ENCODE peak calls at places on chromosomes 2 and 18, in four cellular contexts. One of them, this sample, is unnamed.

GRCh38 chr2:176018708-176019107 is 16.6 kb upstream of the LNPK start:
- DNase-seq in mammary epithelial cell: peak
- DNase-seq in NB4: peak
- DNase-seq in right atrium auricular region: no peak
- DNase-seq in this sample: no peak

GRCh38 chr2:168233726-168234406 is 13.5 kb downstream of the STK39 start:
- DNase-seq in mammary epithelial cell: no peak
- DNase-seq in NB4: no peak
- DNase-seq in right atrium auricular region: no peak
- DNase-seq in this sample: no peak

GRCh38 chr2:238339814-238340213 is 19.5 kb downstream of the TRAF3IP1 start:
- DNase-seq in mammary epithelial cell: no peak
- DNase-seq in NB4: peak
- DNase-seq in right atrium auricular region: no peak
- DNase-seq in this sample: no peak

GRCh38 chr2:237280235-237280634 is 133.7 kb downstream of the COL6A3 start:
- DNase-seq in mammary epithelial cell: no peak
- DNase-seq in NB4: no peak
- DNase-seq in right atrium auricular region: no peak
- DNase-seq in this sample: no peak

GRCh38 chr18:68874361-68874760 is 76.5 kb downstream of the CCDC102B start:
- DNase-seq in mammary epithelial cell: no peak
- DNase-seq in NB4: no peak
- DNase-seq in right atrium auricular region: no peak
- DNase-seq in this sample: no peak

GRCh38 chr2:18123577-18123976 is 245.1 kb downstream of the KCNS3 start:
- DNase-seq in mammary epithelial cell: no peak
- DNase-seq in NB4: no peak
- DNase-seq in right atrium auricular region: no peak
- DNase-seq in this sample: no peak

GRCh38 chr2:101124061-101124460 is 27.1 kb downstream of the TBC1D8 start:
- DNase-seq in mammary epithelial cell: peak
- DNase-seq in NB4: no peak
- DNase-seq in right atrium auricular region: no peak
- DNase-seq in this sample: no peak

GRCh38 chr2:169768262-169768995 is 30.2 kb upstream of the SSB start:
- DNase-seq in mammary epithelial cell: no peak
- DNase-seq in NB4: no peak
- DNase-seq in right atrium auricular region: no peak
- DNase-seq in this sample: peak

GRCh38 chr18:25056456-25056855 is 295.5 kb downstream of the ZNF521 start:
- DNase-seq in mammary epithelial cell: no peak
- DNase-seq in NB4: no peak
- DNase-seq in right atrium auricular region: no peak
- DNase-seq in this sample: no peak

GRCh38 chr2:171531291-171531690 is 9.0 kb downstream of the CYBRD1 start:
- DNase-seq in mammary epithelial cell: no peak
- DNase-seq in NB4: peak
- DNase-seq in right atrium auricular region: peak
- DNase-seq in this sample: no peak

GRCh38 chr18:79868168-79868784 is 70.5 kb downstream of the KCNG2 start:
- DNase-seq in mammary epithelial cell: no peak
- DNase-seq in NB4: no peak
- DNase-seq in right atrium auricular region: no peak
- DNase-seq in this sample: no peak

GRCh38 chr2:219736196-219736595 is 108.8 kb downstream of the SLC4A3 start:
- DNase-seq in mammary epithelial cell: peak
- DNase-seq in NB4: peak
- DNase-seq in right atrium auricular region: no peak
- DNase-seq in this sample: peak

GRCh38 chr18:63890950-63891304 is 3.4 kb downstream of the SERPINB2 start:
- DNase-seq in mammary epithelial cell: no peak
- DNase-seq in NB4: peak
- DNase-seq in right atrium auricular region: no peak
- DNase-seq in this sample: peak
- TF ChIP-seq CTCF in mammary epithelial cell: no peak
- TF ChIP-seq CTCF in NB4: no peak
- TF ChIP-seq CTCF in right atrium auricular region: no peak
- TF ChIP-seq CTCF in this sample: peak

GRCh38 chr2:110105183-110105582 is 10.4 kb downstream of the MALL start:
- DNase-seq in mammary epithelial cell: no peak
- DNase-seq in NB4: no peak
- DNase-seq in right atrium auricular region: no peak
- DNase-seq in this sample: no peak

GRCh38 chr2:110107092-110108079 is 8.2 kb downstream of the MALL start:
- DNase-seq in mammary epithelial cell: no peak
- DNase-seq in NB4: no peak
- DNase-seq in right atrium auricular region: no peak
- DNase-seq in this sample: no peak

GRCh38 chr2:110106642-110107041 is 9.0 kb downstream of the MALL start:
- DNase-seq in mammary epithelial cell: peak
- DNase-seq in NB4: peak
- DNase-seq in right atrium auricular region: no peak
- DNase-seq in this sample: no peak

GRCh38 chr2:110104025-110104771 is 11.4 kb downstream of the MALL start:
- DNase-seq in mammary epithelial cell: no peak
- DNase-seq in NB4: no peak
- DNase-seq in right atrium auricular region: no peak
- DNase-seq in this sample: no peak

GRCh38 chr2:110105608-110106467 is 9.8 kb downstream of the MALL start:
- DNase-seq in mammary epithelial cell: peak
- DNase-seq in NB4: no peak
- DNase-seq in right atrium auricular region: no peak
- DNase-seq in this sample: no peak
- H3K4me3 ChIP-seq in mammary epithelial cell: no peak
- H3K4me3 ChIP-seq in NB4: no peak
- H3K4me3 ChIP-seq in right atrium auricular region: no peak
- H3K4me3 ChIP-seq in this sample: no peak

DNA sequence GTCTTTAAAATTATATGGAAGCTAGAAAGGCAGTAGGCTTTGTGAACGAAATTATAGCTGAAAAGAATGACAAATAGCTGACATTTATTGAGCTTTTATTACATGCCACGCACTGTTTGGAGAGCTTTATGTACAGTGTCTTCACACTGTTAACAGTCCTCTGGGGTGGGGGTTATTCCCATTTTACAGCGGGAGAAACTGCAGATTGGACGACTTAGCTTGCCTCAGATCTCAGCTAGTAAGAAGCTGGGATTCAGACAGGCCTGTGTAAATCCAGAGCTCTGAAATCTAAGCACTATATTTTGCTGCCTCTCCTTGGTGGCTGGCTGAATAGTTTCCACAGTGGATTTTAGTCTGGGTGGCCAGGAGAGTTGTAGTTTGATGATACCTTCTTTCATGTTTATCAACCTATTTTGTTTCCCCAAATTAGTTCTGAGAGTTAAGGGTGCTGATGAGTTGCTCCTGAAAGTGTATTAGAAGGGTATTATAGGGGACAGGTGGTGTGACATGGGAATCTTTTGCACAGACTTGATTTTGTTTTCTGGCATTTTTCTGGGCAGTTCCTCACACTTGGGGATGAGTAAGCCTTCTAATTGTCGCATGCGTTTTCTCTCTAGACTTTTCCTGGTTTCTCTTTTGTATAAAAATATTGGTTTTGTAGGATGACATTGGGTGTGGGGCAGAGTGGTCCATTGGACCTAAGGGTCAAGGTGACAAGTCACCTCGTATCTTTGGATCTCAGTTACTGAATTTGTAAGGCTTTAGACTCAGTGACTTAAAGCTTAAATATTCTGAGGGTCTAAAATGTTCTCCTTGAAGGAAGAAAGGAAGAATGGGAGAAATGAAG is 1.5 kb downstream of the ACSL3 start:
- DNase-seq in mammary epithelial cell: peak
- DNase-seq in NB4: peak
- DNase-seq in right atrium auricular region: no peak
- DNase-seq in this sample: no peak
- TF ChIP-seq CTCF in mammary epithelial cell: no peak
- TF ChIP-seq CTCF in NB4: no peak
- TF ChIP-seq CTCF in right atrium auricular region: no peak
- TF ChIP-seq CTCF in this sample: no peak

DNA sequence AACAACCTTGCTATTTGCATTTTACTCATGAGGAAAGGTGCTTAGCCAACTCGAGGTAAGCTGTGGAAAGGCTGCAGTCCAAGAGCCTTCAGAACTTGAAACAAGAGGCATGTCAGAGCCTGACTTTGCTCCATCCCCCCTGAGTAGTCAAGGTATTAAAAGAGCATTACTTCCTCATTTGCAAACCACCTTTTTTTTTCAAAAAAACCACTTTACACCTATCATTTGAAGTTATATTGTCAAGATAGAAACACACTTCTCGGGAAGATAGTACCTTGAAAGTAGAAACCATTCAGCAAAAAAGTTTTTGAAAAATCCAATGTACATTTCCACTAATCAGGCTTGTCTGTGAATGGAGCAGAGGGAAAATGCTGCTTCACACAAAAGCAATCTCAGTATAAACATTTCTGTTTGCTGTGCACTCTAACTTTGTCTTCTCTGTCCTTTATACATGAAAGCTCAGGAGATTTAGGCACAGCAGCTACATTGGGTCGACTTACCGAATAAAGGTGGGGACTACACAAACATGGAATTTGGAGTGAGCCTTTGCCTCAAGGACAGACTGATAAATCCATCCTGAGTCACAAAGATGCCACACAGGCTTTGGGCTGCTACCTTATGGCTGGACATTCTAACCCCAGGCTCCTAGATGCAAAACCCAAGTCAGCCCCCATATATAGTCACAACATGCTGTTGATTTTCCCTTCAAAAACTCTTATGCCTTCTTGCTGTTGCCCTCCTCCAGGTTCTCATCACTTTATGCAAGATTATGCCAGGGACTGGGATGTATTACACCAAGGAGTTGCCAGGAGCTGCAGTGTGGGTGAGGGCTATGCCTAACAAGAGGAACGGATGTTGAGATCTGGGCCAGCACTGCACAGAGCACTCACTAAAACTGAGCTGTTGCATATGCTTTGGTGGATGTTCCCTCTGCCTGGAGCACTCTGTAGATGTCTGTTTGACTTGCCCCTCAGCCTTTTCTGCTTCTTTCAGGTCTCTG is 41.4 kb upstream of the EML4 start:
- DNase-seq in mammary epithelial cell: peak
- DNase-seq in NB4: peak
- DNase-seq in right atrium auricular region: no peak
- DNase-seq in this sample: peak
- H3K4me3 ChIP-seq in mammary epithelial cell: peak
- H3K4me3 ChIP-seq in NB4: no peak
- H3K4me3 ChIP-seq in right atrium auricular region: no peak
- H3K4me3 ChIP-seq in this sample: peak

GRCh38 chr18:59551902-59552635 is 145.2 kb downstream of the CCBE1 start:
- DNase-seq in mammary epithelial cell: peak
- DNase-seq in NB4: no peak
- DNase-seq in right atrium auricular region: no peak
- DNase-seq in this sample: no peak

GRCh38 chr18:59549797-59550516 is 147.3 kb downstream of the CCBE1 start:
- DNase-seq in mammary epithelial cell: no peak
- DNase-seq in NB4: no peak
- DNase-seq in right atrium auricular region: no peak
- DNase-seq in this sample: no peak

GRCh38 chr18:59553273-59553672 is 143.9 kb downstream of the CCBE1 start:
- DNase-seq in mammary epithelial cell: no peak
- DNase-seq in NB4: no peak
- DNase-seq in right atrium auricular region: no peak
- DNase-seq in this sample: no peak

GRCh38 chr18:59546164-59546563 is 151.1 kb downstream of the CCBE1 start:
- DNase-seq in mammary epithelial cell: peak
- DNase-seq in NB4: no peak
- DNase-seq in right atrium auricular region: no peak
- DNase-seq in this sample: peak

GRCh38 chr18:59547691-59548182 is 149.5 kb downstream of the CCBE1 start:
- DNase-seq in mammary epithelial cell: peak
- DNase-seq in NB4: no peak
- DNase-seq in right atrium auricular region: no peak
- DNase-seq in this sample: peak
- TF ChIP-seq CTCF in mammary epithelial cell: no peak
- TF ChIP-seq CTCF in NB4: no peak
- TF ChIP-seq CTCF in right atrium auricular region: no peak
- TF ChIP-seq CTCF in this sample: no peak

GRCh38 chr18:76468345-76469275 is 26.4 kb downstream of the ZNF516 start:
- DNase-seq in mammary epithelial cell: no peak
- DNase-seq in NB4: peak
- DNase-seq in right atrium auricular region: peak
- DNase-seq in this sample: no peak
- H3K4me3 ChIP-seq in mammary epithelial cell: no peak
- H3K4me3 ChIP-seq in NB4: peak
- H3K4me3 ChIP-seq in right atrium auricular region: no peak
- H3K4me3 ChIP-seq in this sample: no peak

GRCh38 chr2:64859208-64860161 is 129.7 kb upstream of the SLC1A4 start:
- DNase-seq in mammary epithelial cell: peak
- DNase-seq in NB4: peak
- DNase-seq in right atrium auricular region: peak
- DNase-seq in this sample: peak

GRCh38 chr2:64858541-64859031 is 130.6 kb upstream of the SLC1A4 start:
- DNase-seq in mammary epithelial cell: no peak
- DNase-seq in NB4: peak
- DNase-seq in right atrium auricular region: no peak
- DNase-seq in this sample: no peak

GRCh38 chr2:64860321-64860751 is 128.9 kb upstream of the SLC1A4 start:
- DNase-seq in mammary epithelial cell: no peak
- DNase-seq in NB4: peak
- DNase-seq in right atrium auricular region: no peak
- DNase-seq in this sample: peak

GRCh38 chr2:64854773-64855237 is 134.4 kb upstream of the SLC1A4 start:
- DNase-seq in mammary epithelial cell: no peak
- DNase-seq in NB4: peak
- DNase-seq in right atrium auricular region: no peak
- DNase-seq in this sample: no peak

GRCh38 chr2:64857581-64858471 is 131.4 kb upstream of the SLC1A4 start:
- DNase-seq in mammary epithelial cell: no peak
- DNase-seq in NB4: peak
- DNase-seq in right atrium auricular region: no peak
- DNase-seq in this sample: no peak
- TF ChIP-seq CTCF in mammary epithelial cell: no peak
- TF ChIP-seq CTCF in NB4: peak
- TF ChIP-seq CTCF in right atrium auricular region: no peak
- TF ChIP-seq CTCF in this sample: no peak

This sample was measured in GM12865.